ENCODE peak calls at places on chromosome X, in ten cellular contexts. J is HepG2; K is A673; U is fibroblast of lung; N is colonic mucosa; E is CD4-positive, CD25-positive, alpha-beta regulatory T cell; X is IMR-90; B is neural progenitor cell; L is cardiac muscle cell; Q is lung. W is an unnamed sample.
A peak's percentile ranks its signal among the peaks of the same experiment; 100 is the strongest.

GRCh38 chrX:63503541-63503940 is 152.4 kb upstream of the SPIN4 start:
- DNase-seq in J (no peak), U (no peak), E (no peak), X (peak; percentile 20), N (no peak), L (peak; percentile 23), K (peak; percentile 45), B (peak; percentile 79), Q (no peak), W (no peak)

GRCh38 chrX:36986231-36986630 is 21.9 kb upstream of the FAM47C start:
- DNase-seq in Q (no peak), K (no peak), B (peak; percentile 8), N (no peak), X (no peak), J (no peak), E (no peak), U (no peak), L (no peak), W (no peak)

GRCh38 chrX:97597954-97598353 is 714.2 kb downstream of the RPA4 start:
- DNase-seq in N (no peak), Q (no peak), U (no peak), L (no peak), B (peak; percentile 13), X (no peak), K (peak; percentile 62), J (no peak), E (no peak), W (no peak)

GRCh38 chrX:149541521-149542047 is 772 bp downstream of the EOLA1 start:
- DNase-seq in E (no peak), L (no peak), N (no peak), K (no peak), X (no peak), U (no peak), Q (no peak), B (peak; percentile 72), J (no peak), W (no peak)

GRCh38 chrX:3184176-3184930 is 143.1 kb downstream of the ARSF start:
- DNase-seq in Q (no peak), N (no peak), L (no peak), E (no peak), B (no peak), X (peak; percentile 94), U (peak; percentile 92), K (no peak), J (peak; percentile 73), W (peak; percentile 21)

GRCh38 chrX:53718073-53718472 is 31.6 kb upstream of the HUWE1 start:
- DNase-seq in U (no peak), Q (no peak), B (no peak), K (no peak), J (no peak), X (no peak), E (no peak), N (no peak), L (no peak), W (no peak)

GRCh38 chrX:18294893-18295292 is 59.6 kb downstream of the SCML2 start:
- DNase-seq in L (no peak), Q (no peak), N (no peak), J (no peak), B (no peak), K (no peak), U (no peak), E (no peak), X (no peak), W (no peak)

GRCh38 chrX:44778254-44778653 is 65.6 kb upstream of the DUSP21 start:
- DNase-seq in X (no peak), K (no peak), E (no peak), J (no peak), B (no peak), N (no peak), Q (no peak), L (no peak), U (no peak), W (no peak)

GRCh38 chrX:153903238-153903980 is 1.1 kb upstream of the AVPR2 start:
- DNase-seq in U (no peak), J (no peak), N (no peak), K (no peak), X (no peak), E (no peak), L (no peak), B (no peak), Q (no peak), W (peak; percentile 25)

GRCh38 chrX:19030805-19031204 is 46.9 kb upstream of the PHKA2 start:
- DNase-seq in J (no peak), K (no peak), N (no peak), L (no peak), X (no peak), B (no peak), E (no peak), U (no peak), Q (no peak), W (no peak)

GRCh38 chrX:50721771-50722521 is 92.0 kb downstream of the SHROOM4 start:
- DNase-seq in U (no peak), Q (no peak), X (no peak), N (no peak), B (peak; percentile 45), J (no peak), E (no peak), K (peak; percentile 57), L (no peak), W (no peak)

GRCh38 chrX:136850441-136851175 is 29.9 kb downstream of the RBMX start:
- DNase-seq in J (no peak), X (no peak), K (no peak), Q (no peak), B (no peak), E (no peak), U (peak; percentile 50), L (no peak), N (no peak), W (no peak)

DNA sequence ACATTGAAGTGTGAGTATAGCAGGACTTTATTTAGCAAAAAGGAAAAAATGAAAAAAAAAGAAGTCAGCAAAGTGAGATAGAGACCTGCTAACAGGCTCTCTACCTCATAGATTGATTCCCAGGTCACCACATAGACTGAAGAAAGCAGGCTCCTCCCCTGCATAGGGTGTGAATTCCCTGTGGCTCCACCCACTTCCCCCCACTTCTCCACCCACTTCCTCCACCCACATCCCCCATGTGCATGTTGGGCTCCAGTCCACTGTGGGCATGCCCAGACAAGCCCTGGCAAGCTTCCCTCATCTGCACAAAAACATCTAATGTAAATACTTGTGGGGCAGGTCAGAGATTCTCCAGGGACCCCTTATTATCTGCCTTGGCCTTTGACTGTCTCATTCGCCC is 97.8 kb downstream of the TMEM47 start:
- DNase-seq in N (no peak), E (no peak), X (peak; percentile 17), B (no peak), L (no peak), Q (no peak), K (peak; percentile 60), J (no peak), U (peak; percentile 34), W (no peak)
- H3K27ac ChIP-seq in N (no peak overlapping the region), E (no peak overlapping the region), X (no peak overlapping the region), B (no peak overlapping the region), L (no peak overlapping the region), Q (no peak overlapping the region), K (no peak overlapping the region), J (no peak overlapping the region), U (no peak overlapping the region), W (no peak overlapping the region)

GRCh38 chrX:41092776-41093175 is 7.5 kb downstream of the USP9X start:
- DNase-seq in L (no peak), N (no peak), K (no peak), J (no peak), X (no peak), Q (no peak), U (no peak), E (no peak), B (no peak), W (no peak)

GRCh38 chrX:41087219-41087618 is 2.0 kb downstream of the USP9X start:
- DNase-seq in L (no peak), N (no peak), J (no peak), U (no peak), X (no peak), Q (no peak), E (no peak), K (no peak), B (no peak), W (no peak)

GRCh38 chrX:41095174-41095573 is 9.9 kb downstream of the USP9X start:
- DNase-seq in J (no peak), N (no peak), B (no peak), U (no peak), X (no peak), Q (no peak), L (no peak), K (no peak), E (no peak), W (no peak)

GRCh38 chrX:41086627-41086932 is 1.3 kb downstream of the USP9X start:
- DNase-seq in N (no peak), Q (no peak), X (no peak), L (no peak), J (no peak), E (no peak), K (no peak), B (no peak), U (no peak), W (no peak)

DNA sequence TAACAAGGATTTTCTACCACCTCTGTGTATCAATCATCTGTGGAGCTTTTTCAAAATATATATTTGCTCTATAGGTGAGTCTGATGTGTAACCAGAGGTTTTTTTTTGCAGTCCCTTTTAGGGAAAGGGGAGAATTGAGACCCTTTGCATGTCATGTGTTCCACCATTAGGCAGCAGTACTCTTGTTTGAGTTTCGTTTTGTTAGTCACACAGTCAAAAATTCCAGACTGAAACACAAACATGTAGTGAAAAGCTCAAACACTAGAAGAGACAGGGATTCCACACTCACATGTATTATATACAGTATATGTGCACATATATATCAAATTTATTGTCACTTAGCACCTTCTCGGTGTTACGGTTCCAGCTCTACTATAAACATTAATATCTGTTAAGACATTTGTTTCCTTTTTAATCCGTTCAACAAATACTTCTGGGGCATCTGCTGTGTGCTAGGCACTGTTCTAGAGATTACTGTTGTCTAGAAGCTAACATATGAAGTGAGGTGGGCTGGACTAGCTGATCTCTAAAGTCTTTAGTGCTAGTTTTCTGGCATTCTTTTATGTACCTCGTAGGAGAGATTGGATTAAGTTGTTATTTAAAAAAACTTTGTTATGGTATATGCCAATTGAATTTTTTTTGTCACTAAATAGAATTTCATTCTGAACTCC is 5.5 kb downstream of the USP9X start:
- DNase-seq in K (no peak), X (peak; percentile 35), Q (no peak), N (no peak), E (no peak), B (no peak), J (peak; percentile 37), U (no peak), L (no peak), W (no peak)
- H3K4me3 ChIP-seq in K (no peak overlapping the region), X (no peak overlapping the region), Q (no peak overlapping the region), N (no peak overlapping the region), E (peak overlapping the region; percentile 62), B (peak overlapping the region; percentile 84), J (no peak overlapping the region), U (peak overlapping the region; percentile 38), L (no peak overlapping the region), W (no peak overlapping the region)

GRCh38 chrX:30831082-30831481 is 58.0 kb downstream of the TAB3 start:
- DNase-seq in L (no peak), N (no peak), J (no peak), B (peak; percentile 47), K (no peak), Q (no peak), E (no peak), X (no peak), U (no peak), W (no peak)
- H3K27ac ChIP-seq in L (no peak overlapping the region), N (no peak overlapping the region), J (no peak overlapping the region), B (no peak overlapping the region), K (no peak overlapping the region), Q (no peak overlapping the region), E (no peak overlapping the region), X (no peak overlapping the region), U (no peak overlapping the region), W (no peak overlapping the region)

DNA sequence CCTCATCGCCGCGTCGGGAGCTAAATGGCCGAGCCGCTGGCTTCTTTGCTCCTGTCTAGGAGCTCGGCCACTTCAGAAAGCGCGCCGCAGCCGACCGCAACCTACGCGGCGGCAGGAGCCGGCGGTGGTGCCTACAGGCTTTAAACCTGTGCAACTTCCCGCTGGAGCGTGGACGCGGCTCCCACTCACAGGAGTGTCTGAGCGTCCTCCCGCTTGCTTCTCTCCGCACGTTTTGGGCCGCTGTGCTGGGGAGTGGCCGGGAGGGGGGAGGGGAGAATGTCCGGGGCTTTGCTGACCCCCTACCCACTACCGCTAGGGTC is 1.0 kb downstream of the NHSL2 start:
- DNase-seq in B (peak; percentile 74), X (no peak), N (no peak), E (no peak), J (no peak), U (no peak), L (peak; percentile 58), Q (no peak), K (no peak), W (no peak)
- H3K4me3 ChIP-seq in B (peak overlapping the region; percentile 73), X (no peak overlapping the region), N (peak overlapping the region; percentile 25), E (no peak overlapping the region), J (no peak overlapping the region), U (peak overlapping the region; percentile 46), L (peak overlapping the region; percentile 69), Q (no peak overlapping the region), K (peak overlapping the region; percentile 35), W (peak overlapping the region; percentile 45)